ENCODE peak calls at places on chromosomes 5 and 9, in eight cellular contexts. R, I, F, S, T, H, L and X are unnamed samples.

GRCh38 chr9:129027224-129027684 is 877 bp downstream of the SH3GLB2 start:
- DNase-seq in F (no peak), R (no peak), S (no peak), L (no peak), H (no peak), I (no peak), T (no peak), X (no peak)

GRCh38 chr5:177440211-177440989 is 6.2 kb upstream of the PRR7 start:
- DNase-seq in R (no peak), I (no peak), T (no peak), F (no peak), H (no peak), L (no peak), S (no peak), X (no peak)

GRCh38 chr9:68999393-69000105 is 14.4 kb downstream of the PRKACG start:
- DNase-seq in S (peak), I (peak), T (no peak), H (peak), L (peak), R (peak), F (peak), X (peak)

GRCh38 chr9:92837191-92837590 is 40.6 kb downstream of the ZNF484 start:
- DNase-seq in L (no peak), S (no peak), F (no peak), H (no peak), T (no peak), I (no peak), R (no peak), X (no peak)

GRCh38 chr9:27749838-27750237 is 176.6 kb upstream of the C9orf72 start:
- DNase-seq in I (no peak), S (no peak), R (no peak), L (no peak), T (no peak), F (no peak), H (no peak), X (no peak)

GRCh38 chr5:71892641-71893340 is 173.7 kb downstream of the CARTPT start:
- DNase-seq in L (no peak), R (no peak), I (peak), T (no peak), H (no peak), F (no peak), S (no peak), X (peak)

GRCh38 chr9:104831681-104832080 is 67.8 kb downstream of the NIPSNAP3B start:
- DNase-seq in L (no peak), S (peak), F (no peak), T (no peak), I (no peak), H (no peak), R (no peak), X (peak)

GRCh38 chr5:54718647-54719046 is 201.1 kb downstream of the SNX18 start:
- DNase-seq in F (no peak), S (peak), I (no peak), R (no peak), H (no peak), T (peak), L (peak), X (no peak)

GRCh38 chr5:169153405-169153804 is 147.5 kb downstream of the SLIT3 start:
- DNase-seq in I (no peak), T (peak), H (no peak), F (no peak), S (no peak), L (no peak), R (no peak), X (peak)

GRCh38 chr9:129776938-129777768 is 24.3 kb upstream of the PTGES start:
- DNase-seq in H (peak), S (peak), I (peak), L (peak), R (no peak), T (peak), F (peak), X (peak)

GRCh38 chr9:135771401-135772051 is 69.5 kb downstream of the KCNT1 start:
- DNase-seq in H (no peak), T (no peak), S (no peak), I (no peak), R (no peak), L (no peak), F (no peak), X (no peak)

GRCh38 chr5:124754206-124754927 is 7.9 kb upstream of the ZNF608 start:
- DNase-seq in R (no peak), S (no peak), L (no peak), I (no peak), F (no peak), T (no peak), H (no peak), X (no peak)

GRCh38 chr5:110054240-110054639 is 364.5 kb downstream of the MAN2A1 start:
- DNase-seq in R (no peak), L (peak), H (peak), S (peak), F (peak), T (no peak), I (peak), X (peak)

GRCh38 chr5:144276034-144276822 is 105.6 kb downstream of the KCTD16 start:
- DNase-seq in T (no peak), R (no peak), S (peak), L (no peak), F (no peak), I (no peak), H (no peak), X (no peak)

GRCh38 chr9:68979538-68980314 is 34.2 kb downstream of the PRKACG start:
- DNase-seq in R (no peak), F (no peak), S (no peak), H (no peak), L (no peak), I (peak), T (no peak), X (no peak)

GRCh38 chr5:63822633-63823032 is 139.6 kb downstream of the HTR1A start:
- DNase-seq in S (no peak), R (no peak), F (no peak), L (no peak), I (no peak), H (no peak), T (no peak), X (no peak)

GRCh38 chr9:5529683-5530221 is 19.4 kb downstream of the PDCD1LG2 start:
- DNase-seq in S (peak), L (no peak), I (no peak), F (no peak), H (no peak), T (no peak), R (no peak), X (no peak)

GRCh38 chr5:94524841-94525697 is 93.3 kb downstream of the KIAA0825 start:
- DNase-seq in R (no peak), H (no peak), S (peak), I (no peak), F (peak), T (no peak), L (no peak), X (no peak)

GRCh38 chr5:67085616-67086015 is 111.0 kb downstream of the CD180 start:
- DNase-seq in F (no peak), T (no peak), H (no peak), I (no peak), R (no peak), L (no peak), S (no peak), X (no peak)

GRCh38 chr5:91219141-91219802 is 163.8 kb downstream of the ARRDC3 start:
- DNase-seq in S (peak), I (no peak), L (peak), H (no peak), F (peak), T (no peak), R (no peak), X (peak)

GRCh38 chr5:132498152-132498551 is 7.6 kb upstream of the IRF1 start:
- DNase-seq in I (no peak), F (peak), L (peak), R (no peak), H (peak), T (peak), S (peak), X (peak)

GRCh38 chr9:121735065-121735791 is 83.8 kb downstream of the DAB2IP start:
- DNase-seq in I (peak), L (no peak), R (no peak), S (peak), H (no peak), F (no peak), T (no peak), X (peak)

GRCh38 chr9:114056527-114056926 is 21.6 kb downstream of the AMBP start:
- DNase-seq in T (peak), L (no peak), S (no peak), F (no peak), R (no peak), I (no peak), H (peak), X (no peak)

GRCh38 chr5:114411380-114411931 is 49.6 kb downstream of the KCNN2 start:
- DNase-seq in H (no peak), L (no peak), I (no peak), R (no peak), T (no peak), S (no peak), F (no peak), X (peak)

GRCh38 chr5:36177715-36178556 is 26.0 kb downstream of the SKP2 start:
- DNase-seq in R (no peak), L (no peak), T (no peak), H (no peak), I (no peak), S (peak), F (no peak), X (peak)

GRCh38 chr9:70902705-70903131 is 218.7 kb downstream of the TRPM3 start:
- DNase-seq in L (no peak), S (peak), T (no peak), I (no peak), R (no peak), F (no peak), H (no peak), X (peak)

GRCh38 chr5:146003852-146004251 is 67.5 kb downstream of the SH3RF2 start:
- DNase-seq in L (no peak), F (no peak), I (no peak), H (no peak), T (no peak), S (no peak), R (no peak), X (no peak)

GRCh38 chr9:93582115-93582514 is 5.7 kb downstream of the PHF2 start:
- DNase-seq in S (no peak), F (no peak), R (no peak), T (no peak), L (no peak), H (peak), I (no peak), X (no peak)

GRCh38 chr9:125659954-125660353 is 47.1 kb downstream of the MAPKAP1 start:
- DNase-seq in I (no peak), L (no peak), R (no peak), S (peak), H (no peak), F (no peak), T (no peak), X (peak)

GRCh38 chr5:85388752-85389151 is 1004.1 kb upstream of the EDIL3 start:
- DNase-seq in H (no peak), F (no peak), L (no peak), T (no peak), I (no peak), S (no peak), R (no peak), X (no peak)

GRCh38 chr5:100840364-100840763 is 62.7 kb downstream of the ST8SIA4 start:
- DNase-seq in I (no peak), H (no peak), S (peak), L (no peak), R (no peak), T (no peak), F (no peak), X (peak)

GRCh38 chr5:151598984-151599383 is 7.9 kb upstream of the FAT2 start:
- DNase-seq in I (no peak), F (no peak), H (no peak), T (no peak), S (no peak), L (no peak), R (no peak), X (no peak)

GRCh38 chr5:13328316-13328715 is 616.2 kb downstream of the DNAH5 start:
- DNase-seq in I (no peak), L (no peak), F (no peak), T (no peak), H (no peak), S (peak), R (no peak), X (no peak)

GRCh38 chr5:74833537-74834266 is 32.5 kb downstream of the FAM169A start:
- DNase-seq in H (no peak), R (no peak), L (no peak), F (peak), T (no peak), S (no peak), I (no peak), X (no peak)

GRCh38 chr5:31827862-31828261 is 188.9 kb downstream of the PDZD2 start:
- DNase-seq in S (peak), F (no peak), R (no peak), I (no peak), L (no peak), T (no peak), H (no peak), X (peak)

GRCh38 chr5:143229896-143230675 is 173.4 kb downstream of the NR3C1 start:
- DNase-seq in I (no peak), H (no peak), R (no peak), T (peak), L (no peak), S (no peak), F (no peak), X (peak)

GRCh38 chr9:78295731-78296130 is 1.2 kb upstream of the PSAT1 start:
- DNase-seq in I (no peak), R (no peak), T (no peak), H (no peak), L (no peak), S (no peak), F (no peak), X (peak)

GRCh38 chr5:55440188-55440646 is 94.5 kb downstream of the PLPP1 start:
- DNase-seq in H (no peak), T (no peak), I (no peak), L (no peak), R (no peak), F (no peak), S (peak), X (peak)

GRCh38 chr5:36242534-36243144 is 914 bp upstream of the NADK2 start:
- DNase-seq in S (no peak), I (no peak), F (no peak), R (no peak), H (peak), L (no peak), T (peak), X (no peak)

GRCh38 chr5:73154607-73155006 is 18.4 kb upstream of the TMEM174 start:
- DNase-seq in L (no peak), T (no peak), I (no peak), H (no peak), R (no peak), F (no peak), S (no peak), X (no peak)

GRCh38 chr5:73153513-73153912 is 19.5 kb upstream of the TMEM174 start:
- DNase-seq in L (no peak), S (no peak), H (no peak), T (no peak), R (no peak), F (no peak), I (no peak), X (no peak)

GRCh38 chr5:73158313-73158712 is 14.7 kb upstream of the TMEM174 start:
- DNase-seq in R (no peak), S (no peak), F (no peak), H (no peak), T (no peak), L (no peak), I (no peak), X (no peak)

GRCh38 chr5:73157399-73158303 is 15.3 kb upstream of the TMEM174 start:
- DNase-seq in I (no peak), T (no peak), H (no peak), R (no peak), S (no peak), L (no peak), F (no peak), X (no peak)

GRCh38 chr5:73155541-73156222 is 17.3 kb upstream of the TMEM174 start:
- DNase-seq in F (no peak), S (no peak), I (no peak), T (no peak), L (no peak), H (no peak), R (no peak), X (no peak)
- TF ChIP-seq CTCF in F (no peak), S (no peak), I (no peak), T (no peak), L (no peak), H (no peak), R (no peak), X (no peak)

DNA sequence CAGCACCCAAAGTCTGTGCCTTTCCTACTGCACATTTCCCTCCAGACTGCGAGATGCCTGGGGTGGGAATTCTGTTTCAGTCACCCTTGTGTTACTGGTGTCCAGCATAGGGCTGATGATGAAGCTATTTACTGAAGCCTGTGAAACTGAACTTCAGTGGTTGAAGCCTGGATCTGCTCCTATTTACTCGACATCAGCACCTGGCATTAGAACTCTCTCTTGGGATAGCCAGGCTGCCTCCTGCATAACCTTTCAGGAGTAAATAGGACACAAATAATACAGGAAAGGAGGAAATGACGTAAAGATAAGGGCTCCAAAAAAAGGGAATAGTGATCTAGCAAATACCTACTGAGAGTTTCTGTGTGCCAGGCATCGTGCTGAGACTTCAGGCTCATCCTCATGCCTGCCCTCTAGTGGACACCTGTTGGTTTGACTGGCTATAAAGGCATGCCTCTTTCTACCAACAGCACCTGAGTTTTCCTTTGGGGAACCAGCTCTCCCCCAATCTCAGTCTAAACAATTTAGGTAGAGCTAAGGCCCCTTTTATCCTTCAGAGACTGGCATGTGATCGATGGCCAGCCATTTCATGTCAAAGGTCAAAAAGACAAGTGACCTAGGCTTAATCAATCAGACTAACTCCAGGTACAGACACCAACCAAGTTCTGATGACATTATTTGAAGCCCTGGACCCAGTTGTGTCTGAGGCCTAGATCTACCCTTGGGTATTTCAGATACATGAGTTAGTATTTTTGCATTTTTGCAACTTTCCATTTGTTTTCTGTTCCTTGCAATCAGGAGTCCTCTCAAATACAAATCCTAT is 192.1 kb upstream of the TRIM32 start:
- DNase-seq in S (no peak), I (no peak), R (no peak), L (no peak), F (no peak), T (no peak), H (peak), X (no peak)
- TF ChIP-seq CTCF in S (peak), I (peak), R (peak), L (peak), F (peak), T (no peak), H (peak), X (peak)

GRCh38 chr5:15285901-15286583 is 213.9 kb upstream of the FBXL7 start:
- DNase-seq in F (no peak), R (no peak), S (no peak), T (no peak), H (no peak), L (no peak), I (no peak), X (peak)

GRCh38 chr5:15290953-15291352 is 209.0 kb upstream of the FBXL7 start:
- DNase-seq in S (no peak), H (no peak), R (no peak), L (no peak), F (no peak), I (no peak), T (no peak), X (no peak)

GRCh38 chr5:15286659-15287058 is 213.3 kb upstream of the FBXL7 start:
- DNase-seq in R (no peak), S (no peak), T (no peak), L (no peak), I (no peak), H (no peak), F (no peak), X (peak)
- TF ChIP-seq CTCF in R (peak), S (no peak), T (no peak), L (no peak), I (no peak), H (no peak), F (no peak), X (peak)

GRCh38 chr5:33470544-33470943 is 29.8 kb downstream of the TARS1 start:
- DNase-seq in R (no peak), S (peak), I (no peak), T (no peak), H (peak), L (no peak), F (no peak), X (peak)
- TF ChIP-seq CTCF in R (peak), S (peak), I (no peak), T (no peak), H (peak), L (no peak), F (peak), X (peak)